ENCODE peak calls at places on chromosomes 7 and 10, in seven cellular contexts. L is heart left ventricle, S is cardiac muscle cell, D is body of pancreas, H is psoas muscle, Y is HepG2, F is prostate gland. N is an unnamed sample. For H3K27me3 and H3K36me3, the result is how much of the 10 kb centered on the place peaks cover.

GRCh38 chr10:77501152-77501845 is 136.3 kb downstream of the KCNMA1 start:
- DNase-seq in F (no peak), H (peak), S (no peak), L (no peak), Y (no peak), D (no peak), N (peak)

GRCh38 chr10:92387289-92387940 is 96.4 kb downstream of the MARCHF5 start:
- DNase-seq in L (peak), D (peak), F (no peak), H (peak), S (peak), Y (peak), N (no peak)

GRCh38 chr10:124712704-124713407 is 31.3 kb downstream of the FAM53B start:
- DNase-seq in L (no peak), F (no peak), D (no peak), S (no peak), H (no peak), Y (peak), N (no peak)

GRCh38 chr7:139292821-139293220 is 48.3 kb upstream of the FMC1 start:
- DNase-seq in S (no peak), H (no peak), Y (no peak), F (no peak), D (no peak), L (no peak), N (no peak)

GRCh38 chr10:86775056-86775858 is 18.8 kb downstream of the BMPR1A start:
- DNase-seq in H (no peak), Y (peak), F (no peak), S (no peak), L (no peak), D (no peak), N (no peak)

GRCh38 chr7:154666768-154667167 is 336.2 kb downstream of the PAXIP1 start:
- DNase-seq in S (no peak), L (no peak), D (no peak), F (no peak), H (no peak), Y (no peak), N (no peak)

GRCh38 chr10:51802030-51802429 is 102.6 kb upstream of the CSTF2T start:
- DNase-seq in F (no peak), L (no peak), S (no peak), Y (no peak), D (no peak), H (no peak), N (no peak)

GRCh38 chr10:79113827-79114226 is 45.1 kb downstream of the ZMIZ1 start:
- DNase-seq in F (no peak), H (no peak), D (no peak), Y (no peak), S (no peak), L (no peak), N (no peak)

GRCh38 chr7:107387573-107388219 is 82.2 kb upstream of the GPR22 start:
- DNase-seq in Y (no peak), H (no peak), D (no peak), S (no peak), F (no peak), L (no peak), N (peak)

GRCh38 chr10:3774814-3775670 is 10.0 kb downstream of the KLF6 start:
- DNase-seq in Y (no peak), D (no peak), L (peak), S (no peak), F (no peak), H (peak), N (no peak)

GRCh38 chr10:121312582-121312981 is 285.7 kb downstream of the FGFR2 start:
- DNase-seq in L (no peak), Y (no peak), F (no peak), D (peak), H (no peak), S (no peak), N (no peak)

GRCh38 chr10:70191161-70191770 is 21.0 kb upstream of the SAR1A start:
- DNase-seq in D (no peak), S (no peak), H (no peak), Y (no peak), L (no peak), F (no peak), N (no peak)

GRCh38 chr7:144050093-144050492 is 1.3 kb downstream of the OR2A5 start:
- DNase-seq in Y (no peak), D (no peak), F (no peak), L (no peak), H (no peak), S (no peak), N (no peak)

GRCh38 chr7:134885967-134886352 is 100.3 kb upstream of the AGBL3 start:
- DNase-seq in Y (peak), D (no peak), L (no peak), H (no peak), S (no peak), F (no peak), N (peak)

GRCh38 chr7:55474944-55475911 is 97.1 kb downstream of the VOPP1 start:
- DNase-seq in H (no peak), L (no peak), D (no peak), F (no peak), S (no peak), Y (no peak), N (no peak)

GRCh38 chr10:69568472-69569143 is 4.6 kb downstream of the NEUROG3 start:
- DNase-seq in S (no peak), Y (no peak), D (no peak), H (no peak), L (no peak), F (no peak), N (no peak)

GRCh38 chr7:112452102-112452888 is 2.0 kb downstream of the IFRD1 start:
- DNase-seq in H (peak), L (peak), D (peak), F (peak), S (peak), Y (peak), N (no peak)

GRCh38 chr10:101875068-101875688 is 31.6 kb upstream of the KCNIP2 start:
- DNase-seq in H (no peak), F (no peak), L (no peak), D (no peak), Y (no peak), S (no peak), N (no peak)

GRCh38 chr10:24721254-24722106 is 2.2 kb downstream of the ARHGAP21 start:
- DNase-seq in F (peak), Y (no peak), L (peak), H (no peak), D (peak), S (peak), N (no peak)

GRCh38 chr10:44935201-44935960 is 24.2 kb upstream of the RASSF4 start:
- DNase-seq in D (peak), S (no peak), F (no peak), L (peak), Y (peak), H (no peak), N (peak)

GRCh38 chr10:81957976-81958375 is 83.0 kb downstream of the NRG3 start:
- DNase-seq in D (no peak), Y (no peak), H (no peak), F (no peak), L (no peak), S (no peak), N (no peak)

GRCh38 chr10:114678806-114679205 is 20.7 kb upstream of the ABLIM1 start:
- DNase-seq in F (no peak), Y (no peak), H (no peak), D (no peak), L (no peak), S (no peak), N (no peak)

GRCh38 chr7:2099036-2099957 is 133.4 kb downstream of the MAD1L1 start:
- DNase-seq in F (no peak), H (no peak), S (no peak), Y (no peak), L (no peak), D (no peak), N (no peak)

GRCh38 chr10:88205842-88206446 is 342.5 kb downstream of the PTEN start:
- DNase-seq in L (no peak), Y (no peak), F (no peak), S (no peak), H (no peak), D (no peak), N (no peak)

GRCh38 chr7:140201393-140201792 is 24.6 kb upstream of the KDM7A start:
- DNase-seq in D (no peak), Y (no peak), L (no peak), H (no peak), S (no peak), F (no peak), N (no peak)

GRCh38 chr10:19952103-19952502 is 135.9 kb downstream of the PLXDC2 start:
- DNase-seq in L (no peak), F (no peak), S (no peak), Y (no peak), D (no peak), H (no peak), N (no peak)

GRCh38 chr7:100892364-100893317 is 3.0 kb downstream of the ACHE start:
- DNase-seq in S (no peak), F (no peak), D (no peak), Y (no peak), H (no peak), L (no peak), N (no peak)

GRCh38 chr7:100894860-100895700 is 608 bp downstream of the ACHE start:
- DNase-seq in Y (no peak), H (peak), L (no peak), S (peak), F (peak), D (peak), N (no peak)

GRCh38 chr7:100895701-100895955 is at the start of gene ACHE:
- DNase-seq in D (no peak), Y (no peak), S (peak), F (no peak), H (no peak), L (no peak), N (no peak)

GRCh38 chr7:100893318-100893895 is 2.3 kb downstream of the ACHE start:
- DNase-seq in F (no peak), L (no peak), Y (no peak), D (no peak), H (no peak), S (no peak), N (no peak)

DNA sequence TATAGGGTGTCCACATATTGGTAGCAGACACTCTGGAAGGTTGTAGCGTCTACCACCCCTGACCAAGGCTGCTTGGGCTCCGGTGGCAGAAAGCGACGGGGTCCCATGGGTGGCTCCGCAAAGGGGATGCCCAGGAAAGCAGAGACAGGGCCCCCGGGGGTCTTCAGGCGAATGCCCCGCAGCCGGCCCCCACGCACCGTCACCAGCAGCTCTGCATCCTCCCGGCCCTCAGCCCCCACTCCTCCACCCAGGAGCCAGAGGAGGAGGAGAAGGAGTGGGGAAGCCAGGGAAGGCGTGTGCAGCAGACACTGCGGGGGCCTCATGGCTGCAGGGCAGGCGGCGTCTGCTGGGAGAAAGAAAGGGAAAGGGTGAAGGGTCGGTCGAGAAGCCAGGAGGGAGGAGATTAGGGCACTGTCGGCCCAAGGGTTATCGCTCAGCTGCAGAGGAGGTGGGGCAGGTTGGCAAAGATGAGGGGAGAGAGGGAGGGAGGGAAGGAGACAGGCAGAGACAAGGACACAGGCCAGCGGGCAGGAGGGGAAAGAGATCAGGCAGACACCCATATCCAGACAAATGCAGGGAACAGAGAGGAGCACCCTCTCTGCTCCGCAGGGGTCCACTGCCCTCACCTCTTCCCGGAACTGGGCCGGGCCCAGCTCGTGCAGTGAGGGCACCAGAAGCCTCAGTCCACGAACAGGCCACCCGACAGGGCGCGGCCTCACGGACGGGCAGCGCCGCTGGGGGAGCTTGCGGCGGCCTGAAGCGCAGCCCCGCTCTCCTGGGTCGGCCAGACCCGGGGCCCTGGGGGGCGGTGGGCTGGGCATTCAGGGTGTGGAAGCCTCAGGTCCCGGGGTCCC is 1.6 kb downstream of the ACHE start:
- DNase-seq in S (no peak), D (peak), F (no peak), Y (no peak), L (no peak), H (peak), N (no peak)
- H3K27me3 ChIP-seq in S (under half), D (under half), F (under half), Y (under half), L (under half), H (under half), N (under half)

GRCh38 chr10:7301039-7301768 is 109.6 kb downstream of the SFMBT2 start:
- DNase-seq in F (no peak), Y (no peak), D (no peak), L (no peak), H (no peak), S (peak), N (no peak)
- TF ChIP-seq CTCF in F (no peak), Y (no peak), D (no peak), L (peak), H (no peak), S (peak), N (no peak)

GRCh38 chr10:30043476-30044270 is 15.7 kb downstream of the JCAD start:
- DNase-seq in Y (no peak), D (no peak), F (no peak), H (no peak), L (no peak), S (no peak), N (no peak)
- H3K36me3 ChIP-seq in Y (under half), D (under half), F (under half), H (under half), L (under half), S (under half), N (under half)

GRCh38 chr7:157012113-157012547 is 1.7 kb upstream of the MNX1 start:
- DNase-seq in H (no peak), F (no peak), D (no peak), L (no peak), S (no peak), Y (no peak), N (no peak)

GRCh38 chr7:157011333-157012112 is 1.1 kb upstream of the MNX1 start:
- DNase-seq in S (no peak), D (peak), F (no peak), H (no peak), L (no peak), Y (peak), N (no peak)

GRCh38 chr7:157009170-157009777 is 1.2 kb downstream of the MNX1 start:
- DNase-seq in H (no peak), Y (peak), D (peak), F (no peak), S (no peak), L (no peak), N (no peak)

GRCh38 chr7:157009778-157010587 is 480 bp downstream of the MNX1 start:
- DNase-seq in Y (no peak), F (no peak), S (peak), D (no peak), H (no peak), L (no peak), N (no peak)

DNA sequence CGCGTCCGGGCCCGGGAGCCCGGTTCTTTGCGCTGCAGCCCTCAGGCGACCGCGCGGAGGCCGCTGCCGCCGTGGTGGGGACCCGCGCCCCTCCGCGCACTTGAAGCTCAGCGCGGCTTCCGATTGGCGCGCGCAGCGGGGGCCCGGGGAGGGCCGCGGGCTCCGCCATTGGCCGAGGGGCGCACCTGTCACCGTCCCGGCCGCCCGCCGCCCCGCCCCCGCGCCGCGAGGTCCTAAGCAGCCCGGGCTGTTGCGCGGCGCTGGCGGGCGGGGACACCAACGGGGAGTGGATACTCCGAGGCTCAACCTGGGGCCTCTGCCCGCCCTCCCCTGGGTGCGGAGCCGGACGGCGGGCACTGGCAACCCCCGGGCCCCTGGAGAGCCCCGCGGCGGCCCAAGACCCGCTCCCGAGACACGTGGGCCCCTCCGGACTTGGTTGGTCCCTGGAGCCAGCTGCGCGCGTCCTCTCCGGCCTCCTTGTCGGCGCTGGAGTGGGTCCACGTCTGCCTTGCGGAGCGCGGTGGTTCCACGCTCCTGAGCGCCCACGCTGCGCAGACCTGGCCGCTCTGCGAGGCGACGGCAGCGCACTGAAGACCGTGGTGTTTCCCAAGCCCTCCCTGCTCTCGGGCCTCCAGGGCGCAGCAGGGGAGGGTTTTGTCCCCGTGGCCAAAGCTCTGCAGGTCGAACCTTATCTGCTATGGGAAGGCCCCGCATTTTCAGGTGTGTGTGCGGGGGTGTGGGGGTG is at the start of gene MNX1:
- DNase-seq in S (peak), L (peak), D (peak), Y (peak), H (peak), F (peak), N (no peak)
- H3K27me3 ChIP-seq in S (half or more), L (half or more), D (under half), Y (under half), H (half or more), F (under half), N (half or more)

DNA sequence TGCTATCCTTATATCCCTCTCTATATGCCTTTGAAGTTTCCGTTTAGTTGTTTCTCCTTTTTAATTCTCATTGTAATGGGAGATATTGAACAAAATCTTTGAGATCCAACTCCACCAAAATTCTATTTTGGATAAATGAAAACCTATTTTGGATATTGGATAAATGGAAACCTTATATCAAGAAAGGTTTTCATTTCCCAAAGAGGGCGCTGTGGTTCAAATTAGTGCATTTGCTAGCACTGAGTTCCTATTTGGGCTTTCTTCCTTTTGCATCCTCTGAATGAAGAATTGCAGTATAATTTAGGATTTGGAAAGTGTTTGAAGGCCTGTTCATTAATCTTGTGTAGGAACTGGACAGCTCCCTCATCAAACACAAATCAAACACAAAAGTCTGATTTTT is 80.7 kb upstream of the KLF14 start:
- DNase-seq in S (no peak), Y (no peak), L (no peak), F (no peak), H (no peak), D (no peak), N (no peak)
- TF ChIP-seq CTCF in S (peak), Y (no peak), L (no peak), F (no peak), H (no peak), D (peak), N (peak)

GRCh38 chr7:100153713-100154519 is 4.6 kb downstream of the TRAPPC14 start:
- DNase-seq in D (no peak), Y (no peak), L (no peak), S (no peak), F (no peak), H (no peak), N (no peak)
- H3K36me3 ChIP-seq in D (under half), Y (under half), L (under half), S (under half), F (under half), H (half or more), N (under half)

N was measured in BJ.